ENCODE peak calls at places on chromosomes 12 and 14, in five cellular contexts. V is NCI-H1417, W is Caco-2, I is Panc1, B is heart right ventricle. J is an unnamed sample.

GRCh38 chr12:131990066-131990979 is 40.6 kb downstream of the EP400 start:
- DNase-seq in V (peak; percentile 86), W (no peak), I (no peak), B (no peak), J (no peak)

GRCh38 chr12:81329088-81329487 is 251.2 kb downstream of the ACSS3 start:
- DNase-seq in V (peak; percentile 7), W (peak; percentile 40), I (no peak), B (no peak), J (no peak)

GRCh38 chr14:71372411-71372838 is 465.2 kb downstream of the PCNX1 start:
- DNase-seq in V (peak; percentile 10), W (peak; percentile 53), I (peak; percentile 60), B (no peak), J (no peak)

GRCh38 chr12:52022841-52023181 is 16.1 kb downstream of the TAMALIN start:
- DNase-seq in V (no peak), W (peak; percentile 57), I (no peak), B (no peak), J (no peak)

GRCh38 chr12:99334737-99335136 is 312.8 kb upstream of the GARIN6 start:
- DNase-seq in V (no peak), W (no peak), I (no peak), B (no peak), J (no peak)

GRCh38 chr12:3661028-3661427 is 91.9 kb downstream of the CRACR2A start:
- DNase-seq in V (peak; percentile 90), W (no peak), I (no peak), B (no peak), J (no peak)

GRCh38 chr14:50714452-50715073 is 46.5 kb upstream of the SAV1 start:
- DNase-seq in V (peak; percentile 30), W (peak; percentile 34), I (no peak), B (peak; percentile 37), J (no peak)

GRCh38 chr12:818733-819132 is 66.4 kb downstream of the WNK1 start:
- DNase-seq in V (no peak), W (no peak), I (no peak), B (no peak), J (no peak)

GRCh38 chr14:86532219-86532618 is 1002.3 kb downstream of the FLRT2 start:
- DNase-seq in V (no peak), W (no peak), I (no peak), B (no peak), J (no peak)